ENCODE peak calls at places on chromosome 3, in ten cellular contexts. K, E, V, I, P, S, Z, O, C and B are unnamed samples. For H3K9me3, the result is how much of the 10 kb centered on the place peaks cover.

GRCh38 chr3:114221165-114221880 is 16.1 kb downstream of the ZNF80 start:
- DNase-seq in S (no peak), O (no peak), I (no peak), P (no peak), K (no peak), Z (no peak), C (no peak), V (no peak), E (no peak), B (no peak)

GRCh38 chr3:124890573-124891190 is 3.5 kb upstream of the ITGB5 start:
- DNase-seq in O (no peak), S (no peak), V (peak), I (no peak), E (no peak), P (no peak), K (no peak), C (no peak), Z (no peak), B (no peak)

GRCh38 chr3:31614162-31614921 is 81.6 kb downstream of the STT3B start:
- DNase-seq in V (no peak), K (no peak), C (no peak), I (no peak), S (no peak), E (no peak), P (no peak), Z (no peak), O (no peak), B (no peak)

GRCh38 chr3:30644615-30645014 is 38.2 kb downstream of the TGFBR2 start:
- DNase-seq in C (no peak), I (no peak), K (no peak), Z (no peak), O (no peak), E (no peak), S (no peak), P (no peak), V (no peak), B (no peak)

GRCh38 chr3:181921220-181921619 is 209.5 kb downstream of the SOX2 start:
- DNase-seq in O (no peak), Z (no peak), K (no peak), S (no peak), C (no peak), E (no peak), P (no peak), V (no peak), I (no peak), B (no peak)

GRCh38 chr3:108495717-108496116 is 14.7 kb downstream of the MYH15 start:
- DNase-seq in V (no peak), C (no peak), Z (no peak), I (no peak), S (no peak), P (no peak), K (no peak), E (no peak), O (no peak), B (no peak)

GRCh38 chr3:122273498-122273897 is 51.5 kb upstream of the CSTA start:
- DNase-seq in V (no peak), P (no peak), K (no peak), Z (no peak), S (no peak), E (no peak), C (no peak), O (no peak), I (no peak), B (no peak)

GRCh38 chr3:113088616-113089015 is 97.8 kb downstream of the GTPBP8 start:
- DNase-seq in P (no peak), O (no peak), C (no peak), I (no peak), S (no peak), Z (no peak), E (no peak), K (no peak), V (no peak), B (no peak)

GRCh38 chr3:24513463-24513862 is 18.8 kb upstream of the THRB start:
- DNase-seq in P (no peak), K (no peak), Z (no peak), V (no peak), C (no peak), S (no peak), E (no peak), O (no peak), I (no peak), B (no peak)

GRCh38 chr3:55608266-55608937 is 121.3 kb upstream of the WNT5A start:
- DNase-seq in P (no peak), C (no peak), O (no peak), Z (no peak), S (no peak), I (no peak), E (no peak), V (no peak), K (no peak), B (no peak)

GRCh38 chr3:115638991-115639390 is 15.7 kb downstream of the GAP43 start:
- DNase-seq in P (no peak), S (no peak), V (no peak), E (no peak), K (no peak), O (no peak), Z (no peak), C (no peak), I (no peak), B (no peak)

GRCh38 chr3:44392489-44392888 is 53.9 kb downstream of the TCAIM start:
- DNase-seq in V (no peak), E (no peak), O (no peak), Z (no peak), S (no peak), I (no peak), P (no peak), K (no peak), C (no peak), B (no peak)

GRCh38 chr3:23217872-23218554 is 14.9 kb downstream of the UBE2E2 start:
- DNase-seq in S (no peak), E (no peak), O (no peak), V (no peak), C (no peak), I (no peak), K (no peak), Z (no peak), P (no peak), B (no peak)

GRCh38 chr3:164832216-164832615 is 246.1 kb downstream of the SI start:
- DNase-seq in O (no peak), I (no peak), P (no peak), Z (no peak), C (no peak), E (no peak), S (no peak), K (no peak), V (no peak), B (no peak)

GRCh38 chr3:25901796-25902195 is 111.9 kb downstream of the OXSM start:
- DNase-seq in I (no peak), Z (no peak), C (no peak), P (no peak), O (no peak), S (no peak), K (no peak), V (no peak), E (no peak), B (no peak)

GRCh38 chr3:38479431-38480092 is 16.6 kb upstream of the EXOG start:
- DNase-seq in P (no peak), O (no peak), S (peak), Z (peak), I (peak), C (peak), V (peak), E (no peak), K (no peak), B (peak)

GRCh38 chr3:143731776-143732175 is 116.5 kb downstream of the SLC9A9 start:
- DNase-seq in C (no peak), V (peak), Z (no peak), O (no peak), E (no peak), I (no peak), K (no peak), P (no peak), S (no peak), B (no peak)

GRCh38 chr3:6709178-6709577 is 151.7 kb upstream of the GRM7 start:
- DNase-seq in I (no peak), O (no peak), V (no peak), K (no peak), P (no peak), C (no peak), E (no peak), S (no peak), Z (no peak), B (no peak)
- H3K9me3 ChIP-seq in I (under half), O (under half), V (under half), K (under half), P (under half), C (under half), E (under half), S (under half), Z (under half), B (under half)

GRCh38 chr3:105332961-105333360 is 33.7 kb upstream of the ALCAM start:
- DNase-seq in V (no peak), C (no peak), P (no peak), Z (no peak), O (no peak), S (no peak), E (no peak), K (no peak), I (no peak), B (no peak)
- TF ChIP-seq CTCF in V (no peak), C (no peak), P (no peak), Z (no peak), O (no peak), S (no peak), E (no peak), K (no peak), I (no peak), B (no peak)

DNA sequence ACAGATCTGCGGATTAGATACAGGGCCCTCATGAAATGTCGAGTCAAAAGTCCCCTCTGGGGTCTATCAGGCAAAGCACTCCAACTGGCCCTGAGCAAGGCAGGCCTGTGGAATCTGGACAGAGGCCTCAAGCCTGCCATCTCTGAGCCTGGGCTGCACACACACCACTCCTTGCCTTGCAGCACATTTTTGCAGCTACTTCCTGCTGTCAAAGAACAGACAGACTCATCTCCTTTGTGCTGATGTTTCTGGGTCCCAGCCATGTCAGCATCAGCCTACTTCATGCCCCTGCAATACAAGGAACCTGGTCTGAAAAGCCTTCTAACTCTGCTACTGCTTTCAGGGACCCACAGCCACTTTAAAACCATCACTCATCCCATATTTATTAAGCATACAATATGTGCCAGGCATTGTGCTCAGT is 60.6 kb upstream of the IL12A start:
- DNase-seq in V (no peak), I (peak), E (no peak), K (no peak), C (no peak), P (no peak), Z (no peak), S (no peak), O (peak), B (no peak)
- H3K27ac ChIP-seq in V (no peak), I (peak), E (no peak), K (peak), C (no peak), P (peak), Z (no peak), S (no peak), O (peak), B (no peak)

DNA sequence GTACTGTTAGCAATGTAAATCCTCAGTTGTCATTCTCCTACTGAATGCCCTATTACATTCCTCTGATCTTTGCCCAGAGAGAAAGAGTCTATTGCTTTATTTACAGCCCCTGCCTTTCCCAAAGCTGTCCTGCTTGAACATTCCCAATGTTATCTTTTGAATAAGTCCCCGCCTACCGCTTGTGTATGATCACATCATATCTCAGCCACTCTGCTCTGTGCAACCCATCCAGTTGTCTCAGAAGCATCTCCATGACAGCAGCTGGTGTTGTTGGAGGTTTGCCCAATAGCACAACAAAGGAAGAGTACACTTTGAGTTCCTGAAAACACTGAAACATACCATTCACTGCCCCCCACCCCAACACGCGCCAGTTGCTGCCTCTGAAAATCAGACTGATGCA is 22.0 kb upstream of the FAM3D start:
- DNase-seq in P (no peak), E (no peak), V (no peak), K (no peak), S (no peak), O (no peak), I (no peak), Z (no peak), C (no peak), B (no peak)
- H3K9me3 ChIP-seq in P (under half), E (under half), V (under half), K (under half), S (under half), O (under half), I (under half), Z (under half), C (under half), B (under half)

GRCh38 chr3:150223090-150223489 is 185.0 kb upstream of the TSC22D2 start:
- DNase-seq in S (no peak), K (no peak), C (no peak), I (no peak), O (no peak), V (no peak), P (no peak), Z (no peak), E (no peak), B (no peak)

GRCh38 chr3:150222646-150223045 is 185.5 kb upstream of the TSC22D2 start:
- DNase-seq in K (no peak), O (no peak), E (no peak), I (no peak), S (no peak), V (peak), Z (no peak), C (no peak), P (no peak), B (no peak)

GRCh38 chr3:150220791-150221190 is 187.3 kb upstream of the TSC22D2 start:
- DNase-seq in P (no peak), O (no peak), S (no peak), I (no peak), K (no peak), V (no peak), Z (no peak), C (no peak), E (no peak), B (no peak)

GRCh38 chr3:150223568-150223967 is 184.5 kb upstream of the TSC22D2 start:
- DNase-seq in E (no peak), I (no peak), P (no peak), O (no peak), C (no peak), V (no peak), S (no peak), Z (no peak), K (no peak), B (no peak)

DNA sequence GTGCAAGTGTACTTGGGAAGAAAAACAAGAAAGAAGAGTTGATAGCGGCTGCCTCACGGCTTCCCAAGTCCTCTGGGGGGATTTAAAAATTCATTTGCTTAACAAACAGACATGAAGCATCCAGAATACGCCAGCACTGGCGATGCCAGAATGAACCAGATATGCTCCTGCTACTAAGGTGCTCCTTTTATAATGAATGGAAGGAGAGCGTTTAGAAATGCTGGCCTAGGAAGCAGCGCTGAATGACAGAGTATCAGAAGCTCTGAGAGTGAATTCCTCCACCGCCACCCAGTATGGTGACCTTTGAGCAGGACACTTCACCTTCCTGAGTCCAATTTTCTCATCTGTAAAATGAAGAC is 185.9 kb upstream of the TSC22D2 start:
- DNase-seq in S (no peak), E (no peak), P (no peak), Z (no peak), K (no peak), I (no peak), C (no peak), O (no peak), V (no peak), B (no peak)
- TF ChIP-seq CTCF in S (no peak), E (no peak), P (no peak), Z (no peak), K (no peak), I (no peak), C (no peak), O (no peak), V (no peak), B (no peak)

DNA sequence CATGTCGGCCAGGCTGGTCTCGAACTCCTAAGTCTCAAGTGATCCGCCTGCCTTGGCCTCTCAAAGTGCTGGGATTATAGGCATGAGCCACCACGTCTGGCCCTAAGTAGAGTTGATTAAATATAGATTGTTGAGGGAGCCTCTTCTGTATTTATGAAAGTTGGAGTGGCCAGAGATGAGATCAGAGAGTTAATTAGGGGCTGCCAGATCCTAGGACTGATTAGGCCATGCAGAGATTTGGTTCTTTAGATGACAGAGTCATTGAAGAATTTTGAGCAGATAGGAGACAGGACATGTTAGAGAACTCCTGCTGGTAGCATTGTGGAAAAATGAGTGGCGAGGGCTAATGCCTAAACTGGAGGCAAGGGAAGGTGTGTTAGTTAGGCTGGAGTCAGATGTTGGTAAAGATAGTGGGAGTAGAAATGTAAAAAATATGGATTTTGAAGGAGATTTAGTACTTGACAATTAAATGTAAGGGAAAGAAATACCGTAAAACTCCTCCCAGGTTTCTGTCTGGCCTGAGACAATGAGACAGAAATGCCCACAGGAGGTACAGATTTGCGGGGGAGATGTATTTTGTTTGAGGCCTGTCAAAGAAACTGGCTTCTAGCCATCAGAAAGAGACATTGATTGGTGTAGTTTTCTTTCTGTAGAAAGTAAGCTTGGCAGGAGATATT is 23.4 kb downstream of the SACM1L start:
- DNase-seq in P (no peak), Z (no peak), I (no peak), C (no peak), O (no peak), V (no peak), K (no peak), E (no peak), S (no peak), B (no peak)
- H3K27ac ChIP-seq in P (no peak), Z (no peak), I (no peak), C (no peak), O (no peak), V (no peak), K (no peak), E (no peak), S (no peak), B (no peak)

GRCh38 chr3:48585411-48585810 is 9.7 kb downstream of the COL7A1 start:
- DNase-seq in P (no peak), C (no peak), V (no peak), I (no peak), Z (no peak), O (no peak), S (no peak), K (no peak), E (no peak), B (no peak)

GRCh38 chr3:48584836-48585235 is 10.3 kb downstream of the COL7A1 start:
- DNase-seq in I (no peak), V (no peak), Z (no peak), K (no peak), S (no peak), C (no peak), O (no peak), P (no peak), E (no peak), B (no peak)

GRCh38 chr3:48588230-48588629 is 6.9 kb downstream of the COL7A1 start:
- DNase-seq in Z (no peak), E (no peak), O (no peak), K (no peak), C (no peak), P (no peak), S (no peak), V (no peak), I (no peak), B (no peak)

GRCh38 chr3:48591436-48591835 is 3.7 kb downstream of the COL7A1 start:
- DNase-seq in E (no peak), Z (no peak), P (no peak), C (no peak), K (no peak), S (no peak), O (no peak), I (no peak), V (no peak), B (no peak)

GRCh38 chr3:48587686-48588085 is 7.4 kb downstream of the COL7A1 start:
- DNase-seq in Z (no peak), V (no peak), I (no peak), P (no peak), O (no peak), E (no peak), C (no peak), K (no peak), S (no peak), B (no peak)
- H3K9me3 ChIP-seq in Z (under half), V (under half), I (under half), P (under half), O (under half), E (under half), C (under half), K (under half), S (under half), B (under half)

GRCh38 chr3:128845119-128845518 is 34.3 kb upstream of the ACAD9 start:
- DNase-seq in P (no peak), I (no peak), C (no peak), S (no peak), V (peak), O (no peak), K (no peak), E (peak), Z (no peak), B (no peak)
- TF ChIP-seq CTCF in P (no peak), I (no peak), C (no peak), S (no peak), V (peak), O (no peak), K (no peak), E (no peak), Z (no peak), B (no peak)

DNA sequence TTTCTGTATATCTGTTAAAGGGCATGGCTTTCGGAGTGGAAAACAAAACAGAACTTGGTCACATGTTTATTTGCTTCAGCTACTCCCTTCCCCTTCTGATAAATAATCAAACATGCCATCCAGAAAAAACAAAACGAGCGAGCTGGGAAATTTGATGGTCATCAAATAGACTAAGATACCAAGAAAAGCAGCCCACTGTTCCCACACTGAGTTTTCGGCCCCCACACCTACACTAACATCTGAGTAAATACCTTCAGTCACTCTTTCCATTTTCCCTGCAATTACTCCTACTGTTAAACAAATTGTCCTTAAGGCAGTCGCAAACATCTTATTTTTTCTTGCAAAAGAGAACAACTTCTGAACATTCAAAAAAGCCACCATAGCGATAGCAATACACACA is 454.6 kb downstream of the FOXP1 start:
- DNase-seq in V (no peak), Z (no peak), I (no peak), C (no peak), K (no peak), P (no peak), S (no peak), O (no peak), E (no peak), B (no peak)
- H3K27ac ChIP-seq in V (no peak), Z (peak), I (peak), C (no peak), K (peak), P (no peak), S (peak), O (no peak), E (peak), B (peak)